ENCODE peak calls at places on chromosomes 7 and 10, in five cellular contexts. Q is kidney epithelial cell, I is left ventricle myocardium inferior, E is H9, Y is GM13977. A is an unnamed sample.

GRCh38 chr7:130063036-130063435 is 7.3 kb upstream of the KLHDC10 start:
- DNase-seq in E (peak; percentile 76), Y (no peak), I (no peak), Q (no peak), A (no peak)

GRCh38 chr7:83782628-83783027 is 133.7 kb upstream of the SEMA3E start:
- DNase-seq in I (no peak), E (no peak), Y (no peak), Q (peak; percentile 21), A (no peak)

GRCh38 chr10:88472540-88472939 is 110.6 kb downstream of the RNLS start:
- DNase-seq in Y (no peak), Q (no peak), I (no peak), E (no peak), A (no peak)

GRCh38 chr10:47360419-47361040 is 12.4 kb downstream of the RBP3 start:
- DNase-seq in I (no peak), Y (no peak), Q (no peak), E (no peak), A (peak; percentile 54)

GRCh38 chr10:127012769-127013152 is 107.5 kb downstream of the DOCK1 start:
- DNase-seq in Q (peak; percentile 48), Y (no peak), E (no peak), I (peak; percentile 80), A (no peak)

GRCh38 chr10:63521389-63522128 is at the start of gene REEP3:
- DNase-seq in Q (no peak), E (peak; percentile 80), I (peak; percentile 70), Y (peak; percentile 84), A (peak; percentile 83)

GRCh38 chr10:103804866-103805265 is 50.5 kb downstream of the SH3PXD2A start:
- DNase-seq in I (no peak), Q (no peak), Y (no peak), E (no peak), A (no peak)

GRCh38 chr7:151109094-151110048 is 23.1 kb downstream of the AGAP3 start:
- DNase-seq in I (peak; percentile 45), Y (no peak), Q (no peak), E (no peak), A (no peak)

GRCh38 chr10:87767253-87767652 is 50.8 kb downstream of the ATAD1 start:
- DNase-seq in Y (no peak), I (no peak), E (no peak), Q (no peak), A (no peak)

GRCh38 chr7:101536232-101536631 is 92.9 kb downstream of the MYL10 start:
- DNase-seq in Y (no peak), I (peak; percentile 40), Q (no peak), E (no peak), A (no peak)

GRCh38 chr7:30543815-30544525 is 39.3 kb upstream of the GGCT start:
- DNase-seq in E (no peak), Q (no peak), I (no peak), Y (no peak), A (no peak)

GRCh38 chr7:158377800-158378623 is 209.6 kb downstream of the PTPRN2 start:
- DNase-seq in I (no peak), E (no peak), Y (no peak), Q (no peak), A (no peak)

GRCh38 chr10:104548090-104548489 is 93.0 kb upstream of the SORCS3 start:
- DNase-seq in Q (peak; percentile 5), I (no peak), E (no peak), Y (no peak), A (peak; percentile 25)

GRCh38 chr10:132802048-132802447 is 16.1 kb upstream of the NKX6-2 start:
- DNase-seq in Q (no peak), E (no peak), I (no peak), Y (no peak), A (no peak)

GRCh38 chr10:59366310-59366709 is 4.0 kb upstream of the FAM13C start:
- DNase-seq in I (peak; percentile 18), Y (no peak), Q (no peak), E (no peak), A (no peak)

GRCh38 chr10:6117711-6118110 is 28.9 kb downstream of the RBM17 start:
- DNase-seq in I (no peak), E (no peak), Q (no peak), Y (no peak), A (no peak)

GRCh38 chr7:80017101-80017500 is 117.5 kb upstream of the GNAI1 start:
- DNase-seq in I (no peak), Y (no peak), Q (no peak), E (no peak), A (no peak)

GRCh38 chr7:80165177-80165576 is 30.5 kb downstream of the GNAI1 start:
- DNase-seq in E (no peak), Y (no peak), Q (no peak), I (no peak), A (no peak)

GRCh38 chr7:50300336-50300735 is 4.2 kb upstream of the IKZF1 start:
- DNase-seq in E (no peak), Y (no peak), Q (no peak), I (no peak), A (no peak)

GRCh38 chr10:59657724-59658123 is 51.9 kb downstream of the SLC16A9 start:
- DNase-seq in Q (no peak), I (no peak), Y (no peak), E (no peak), A (no peak)

GRCh38 chr7:1611708-1612241 is 41.9 kb upstream of the PSMG3 start:
- DNase-seq in I (no peak), E (no peak), Y (no peak), Q (peak; percentile 72), A (no peak)

GRCh38 chr10:131703941-131704340 is 196.9 kb upstream of the PPP2R2D start:
- DNase-seq in E (no peak), Y (no peak), Q (no peak), I (no peak), A (peak; percentile 57)

GRCh38 chr10:5981529-5981928 is 4.2 kb upstream of the IL15RA start:
- DNase-seq in Q (no peak), I (no peak), E (no peak), Y (no peak), A (no peak)

GRCh38 chr7:41224063-41224763 is 478.7 kb downstream of the INHBA start:
- DNase-seq in E (no peak), I (no peak), Q (no peak), Y (no peak), A (no peak)

GRCh38 chr10:404341-404740 is 269.1 kb downstream of the ZMYND11 start:
- DNase-seq in Y (no peak), I (no peak), Q (no peak), E (no peak), A (no peak)

GRCh38 chr10:5840314-5841307 is 27.4 kb upstream of the GDI2 start:
- DNase-seq in Y (peak; percentile 75), I (peak; percentile 41), E (no peak), Q (peak; percentile 43), A (no peak)

GRCh38 chr10:43395571-43396060 is 13.4 kb downstream of the HNRNPF start:
- DNase-seq in I (no peak), Y (no peak), E (no peak), Q (no peak), A (no peak)

GRCh38 chr7:90250601-90251303 is 5.8 kb downstream of the CFAP69 start:
- DNase-seq in I (no peak), Y (no peak), E (no peak), Q (no peak), A (no peak)

GRCh38 chr10:87066178-87066577 is 28.5 kb downstream of the GLUD1 start:
- DNase-seq in Q (no peak), Y (no peak), I (no peak), E (no peak), A (no peak)

GRCh38 chr10:6423004-6423403 is 157.1 kb downstream of the PRKCQ start:
- DNase-seq in E (no peak), Y (no peak), Q (no peak), I (no peak), A (no peak)

DNA sequence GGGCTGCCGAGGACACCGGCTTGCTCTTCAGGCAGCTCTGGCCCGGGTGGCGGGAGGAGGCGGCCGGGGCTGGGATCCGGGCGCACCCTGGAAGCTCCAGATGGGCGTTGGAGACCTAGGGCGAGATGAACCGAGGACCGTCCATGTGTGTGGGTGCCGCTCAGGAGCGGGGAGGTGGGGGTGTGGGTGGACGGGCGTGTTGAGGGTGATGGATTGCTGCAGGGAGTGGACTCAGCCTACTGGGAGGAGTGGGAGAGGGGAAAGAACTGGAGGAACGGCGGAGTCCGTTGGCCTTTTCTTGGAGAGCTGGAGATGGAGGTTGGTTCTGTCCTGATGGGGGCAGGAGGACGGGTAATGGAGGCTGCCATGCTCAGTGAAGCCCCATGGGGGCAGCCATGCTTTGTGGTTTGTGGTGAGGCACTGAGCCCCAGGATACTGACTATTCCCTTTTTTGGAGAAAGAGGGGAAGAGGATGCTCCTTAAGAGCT is 27.1 kb downstream of the HIF1AN start:
- DNase-seq in Y (no peak), Q (no peak), E (peak; percentile 80), I (no peak), A (no peak)
- TF ChIP-seq CTCF in Y (peak; percentile 8), Q (peak; percentile 69), E (peak; percentile 66), I (no peak), A (peak; percentile 50)

DNA sequence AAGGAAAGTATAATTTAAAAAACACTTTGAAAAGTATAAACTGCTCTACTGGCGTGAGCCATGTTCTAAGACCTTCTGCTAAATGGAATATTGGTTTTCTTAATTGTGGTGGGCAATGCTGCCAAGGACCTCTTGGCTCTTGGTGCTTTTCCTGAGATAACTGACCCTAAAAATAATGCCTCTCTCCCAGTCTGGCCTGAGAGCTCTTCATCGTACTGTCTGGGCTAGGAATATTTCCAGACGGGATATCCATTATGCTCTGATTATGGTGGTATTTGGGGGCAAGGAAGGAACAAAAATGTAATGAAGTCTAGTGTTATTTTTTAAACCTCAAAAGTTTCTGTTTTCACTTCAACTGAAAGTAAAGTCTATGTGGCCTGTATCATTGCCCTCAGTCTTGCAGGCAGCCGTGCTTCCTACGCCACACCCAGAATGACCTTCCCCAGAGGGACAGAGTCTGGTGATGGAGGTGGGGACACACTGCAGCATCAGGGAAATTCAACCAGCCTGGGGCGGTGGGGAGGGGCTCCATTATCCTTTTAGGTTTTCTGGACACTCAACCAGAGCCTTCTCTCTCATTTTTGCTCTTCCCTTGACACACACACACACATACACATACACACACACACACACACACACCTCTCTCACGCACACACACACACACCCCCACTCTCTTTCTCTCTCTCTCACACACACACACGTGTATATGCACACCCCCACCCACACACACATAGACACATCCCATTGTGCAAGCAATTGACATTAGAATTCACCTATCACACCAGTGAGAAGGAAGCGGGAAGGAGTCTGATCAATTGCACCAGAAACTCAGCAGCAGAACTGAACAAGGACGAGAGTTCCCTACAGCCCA is 99.6 kb downstream of the LRRC18 start:
- DNase-seq in Q (no peak), Y (no peak), I (no peak), E (no peak), A (no peak)
- TF ChIP-seq CTCF in Q (no peak), Y (no peak), I (no peak), E (no peak), A (no peak)

GRCh38 chr10:76049581-76050290 is 618.3 kb downstream of the LRMDA start:
- DNase-seq in I (no peak), E (no peak), Q (peak; percentile 16), Y (no peak), A (no peak)
- TF ChIP-seq CTCF in I (no peak), E (no peak), Q (no peak), Y (no peak), A (no peak)

GRCh38 chr10:21954690-21955089 is 48.8 kb downstream of the DNAJC1 start:
- DNase-seq in Y (no peak), I (no peak), Q (no peak), E (no peak), A (no peak)

GRCh38 chr10:21950566-21950965 is 53.0 kb downstream of the DNAJC1 start:
- DNase-seq in Q (no peak), Y (no peak), I (no peak), E (no peak), A (no peak)

GRCh38 chr10:21954132-21954531 is 49.4 kb downstream of the DNAJC1 start:
- DNase-seq in I (no peak), Y (peak; percentile 16), Q (no peak), E (no peak), A (no peak)

GRCh38 chr10:21953585-21954057 is 49.9 kb downstream of the DNAJC1 start:
- DNase-seq in Q (no peak), I (no peak), E (no peak), Y (peak; percentile 45), A (no peak)
- TF ChIP-seq CTCF in Q (peak; percentile 42), I (peak; percentile 59), E (peak; percentile 68), Y (peak; percentile 25), A (peak; percentile 72)